ENCODE peak calls at places on chromosomes 5 and 9, in nine cellular contexts. P is HT-29; H is stimulated activated CD4-positive, alpha-beta T cell treated with anti-CD3 and anti-CD28 coated beads, Interleukin-12 subunit alpha, Interleukin-12 subunit beta, amount 100 ng/mL, for 4 hours; I is HuH-7; Z is cardiac fibroblast; K is Calu3; E is GM12892; F is CD4-positive, alpha-beta memory T cell; W is NCI-H1417. O is an unnamed sample.

GRCh38 chr5:167950126-167950721 is 341.2 kb upstream of the WWC1 start:
- DNase-seq in W (no peak), I (no peak), F (no peak), H (no peak), Z (peak; percentile 86), K (no peak), P (no peak), E (no peak), O (no peak)

GRCh38 chr5:150146862-150147579 is 8.6 kb downstream of the PDGFRB start:
- DNase-seq in I (no peak), F (no peak), W (no peak), P (no peak), K (no peak), E (no peak), H (no peak), Z (no peak), O (no peak)

GRCh38 chr9:4490705-4491620 is 695 bp downstream of the SLC1A1 start:
- DNase-seq in P (peak; percentile 58), I (no peak), H (no peak), E (peak; percentile 27), W (no peak), K (no peak), Z (peak; percentile 28), F (no peak), O (no peak)

GRCh38 chr9:132094314-132094791 is 14.7 kb upstream of the MED27 start:
- DNase-seq in Z (peak; percentile 73), W (no peak), F (no peak), P (no peak), H (no peak), I (no peak), K (no peak), E (no peak), O (no peak)

GRCh38 chr9:131227112-131228058 is 48.9 kb downstream of the FAM78A start:
- DNase-seq in I (no peak), P (no peak), K (no peak), W (peak; percentile 0), E (no peak), H (no peak), Z (peak; percentile 54), F (no peak), O (peak; percentile 78)

GRCh38 chr9:132238026-132238972 is 76.4 kb downstream of the NTNG2 start:
- DNase-seq in P (no peak), K (no peak), F (no peak), E (no peak), H (no peak), W (no peak), Z (no peak), I (no peak), O (no peak)

GRCh38 chr5:159913481-159913880 is 2.8 kb upstream of the ADRA1B start:
- DNase-seq in Z (peak; percentile 58), P (no peak), F (no peak), I (no peak), E (no peak), H (no peak), K (no peak), W (no peak), O (no peak)

GRCh38 chr5:6868170-6868569 is 154.9 kb downstream of the TENT4A start:
- DNase-seq in I (no peak), E (no peak), Z (no peak), K (no peak), F (no peak), W (no peak), H (no peak), P (no peak), O (no peak)

GRCh38 chr5:132011561-132012384 is at the start of gene ACSL6:
- DNase-seq in H (peak; percentile 32), P (no peak), Z (no peak), I (no peak), W (no peak), K (peak; percentile 48), F (peak; percentile 53), E (no peak), O (no peak)

GRCh38 chr5:82413302-82414042 is 135.3 kb upstream of the RPS23 start:
- DNase-seq in P (no peak), F (no peak), K (no peak), I (no peak), E (no peak), Z (peak; percentile 94), W (no peak), H (no peak), O (no peak)

GRCh38 chr5:116766470-116766947 is 191.9 kb upstream of the SEMA6A start:
- DNase-seq in F (no peak), W (no peak), P (no peak), E (peak; percentile 19), K (peak; percentile 62), H (no peak), I (peak; percentile 21), Z (peak; percentile 91), O (no peak)

GRCh38 chr5:157918811-157919742 is 60.1 kb upstream of the CLINT1 start:
- DNase-seq in E (no peak), I (no peak), Z (no peak), W (peak; percentile 16), H (peak; percentile 1), P (peak; percentile 71), F (peak; percentile 6), K (peak; percentile 51), O (peak; percentile 23)

GRCh38 chr5:155024015-155024414 is 10.5 kb downstream of the KIF4B start:
- DNase-seq in W (no peak), I (no peak), H (no peak), P (no peak), K (no peak), F (no peak), Z (peak; percentile 15), E (no peak), O (no peak)

GRCh38 chr5:168423971-168424370 is 62.3 kb upstream of the RARS1 start:
- DNase-seq in I (no peak), Z (no peak), E (no peak), W (no peak), P (no peak), F (no peak), K (no peak), H (no peak), O (no peak)

GRCh38 chr9:93217706-93218105 is 33.8 kb downstream of the WNK2 start:
- DNase-seq in P (no peak), Z (no peak), H (no peak), K (no peak), W (no peak), F (no peak), E (no peak), I (no peak), O (no peak)

GRCh38 chr5:132265336-132266030 is 8.0 kb downstream of the PDLIM4 start:
- DNase-seq in Z (peak; percentile 95), P (peak; percentile 87), F (no peak), W (no peak), I (peak; percentile 68), K (peak; percentile 77), E (no peak), H (no peak), O (no peak)

GRCh38 chr9:117046666-117047327 is 359.7 kb downstream of the TRIM32 start:
- DNase-seq in P (no peak), E (peak; percentile 1), Z (peak; percentile 3), F (no peak), K (no peak), W (no peak), H (no peak), I (no peak), O (no peak)

GRCh38 chr9:69044226-69045219 is 9.0 kb downstream of the FXN start:
- DNase-seq in P (peak; percentile 47), K (peak; percentile 15), Z (peak; percentile 41), F (no peak), H (no peak), E (no peak), W (no peak), I (no peak), O (no peak)

GRCh38 chr9:33241298-33241697 is 1.3 kb downstream of the SPINK4 start:
- DNase-seq in E (no peak), H (no peak), I (no peak), K (no peak), F (no peak), W (no peak), Z (no peak), P (no peak), O (no peak)

GRCh38 chr9:107268560-107268959 is 14.5 kb upstream of the RAD23B start:
- DNase-seq in K (no peak), P (no peak), I (no peak), F (no peak), W (no peak), E (no peak), H (no peak), Z (no peak), O (no peak)

GRCh38 chr5:10832987-10833386 is 72.0 kb upstream of the DAP start:
- DNase-seq in K (no peak), E (no peak), P (no peak), I (peak; percentile 32), H (no peak), F (no peak), W (no peak), Z (no peak), O (peak; percentile 22)

GRCh38 chr5:138340008-138340407 is 1.9 kb downstream of the FAM53C start:
- DNase-seq in Z (no peak), W (no peak), F (no peak), P (no peak), K (no peak), I (no peak), E (no peak), H (no peak), O (no peak)

O was measured in DMS79 treated with DMSO at 0.1 percent for 48 hours.